ENCODE peak calls at places on chromosome 5, in four cellular contexts. One of them, this sample, is unnamed.

GRCh38 chr5:176538505-176538806 is 1.3 kb upstream of the RNF44 start:
- DNase-seq in A549: no peak
- DNase-seq in OCI-LY7: no peak
- DNase-seq in testis: no peak
- DNase-seq in this sample: no peak

GRCh38 chr5:42089705-42090104 is 164.6 kb downstream of the FBXO4 start:
- DNase-seq in testis: no peak
- DNase-seq in A549: no peak
- DNase-seq in OCI-LY7: no peak
- DNase-seq in this sample: no peak

GRCh38 chr5:176736271-176736965 is 73.9 kb upstream of the UNC5A start:
- DNase-seq in testis: peak; percentile 6
- DNase-seq in A549: no peak
- DNase-seq in OCI-LY7: no peak
- DNase-seq in this sample: peak; percentile 30

GRCh38 chr5:173755319-173755718 is 132.8 kb upstream of the CPEB4 start:
- DNase-seq in testis: no peak
- DNase-seq in A549: no peak
- DNase-seq in OCI-LY7: no peak
- DNase-seq in this sample: no peak

GRCh38 chr5:107502711-107503110 is 168.0 kb downstream of the EFNA5 start:
- DNase-seq in testis: no peak
- DNase-seq in OCI-LY7: no peak
- DNase-seq in A549: no peak
- DNase-seq in this sample: peak; percentile 85

GRCh38 chr5:39475055-39475454 is 50.3 kb upstream of the DAB2 start:
- DNase-seq in OCI-LY7: no peak
- DNase-seq in testis: no peak
- DNase-seq in A549: no peak
- DNase-seq in this sample: no peak

GRCh38 chr5:151315998-151316597 is 12.5 kb upstream of the SLC36A3 start:
- DNase-seq in testis: peak; percentile 92
- DNase-seq in A549: peak; percentile 77
- DNase-seq in OCI-LY7: peak; percentile 72
- DNase-seq in this sample: peak; percentile 80

GRCh38 chr5:101306391-101307137 is 403.5 kb upstream of the ST8SIA4 start:
- DNase-seq in OCI-LY7: no peak
- DNase-seq in testis: no peak
- DNase-seq in A549: no peak
- DNase-seq in this sample: no peak

GRCh38 chr5:96049398-96050272 is 88.0 kb upstream of the ELL2 start:
- DNase-seq in testis: no peak
- DNase-seq in A549: no peak
- DNase-seq in OCI-LY7: no peak
- DNase-seq in this sample: no peak

GRCh38 chr5:168575391-168576372 is 3.5 kb downstream of the PANK3 start:
- DNase-seq in A549: no peak
- DNase-seq in testis: peak; percentile 34
- DNase-seq in OCI-LY7: no peak
- DNase-seq in this sample: no peak

GRCh38 chr5:168579987-168580508 is 880 bp upstream of the PANK3 start:
- DNase-seq in A549: no peak
- DNase-seq in testis: no peak
- DNase-seq in OCI-LY7: no peak
- DNase-seq in this sample: no peak

GRCh38 chr5:168578506-168579205 is 512 bp downstream of the PANK3 start:
- DNase-seq in OCI-LY7: no peak
- DNase-seq in A549: peak; percentile 55
- DNase-seq in testis: peak; percentile 74
- DNase-seq in this sample: peak; percentile 75

GRCh38 chr5:168578006-168578405 is 1.2 kb downstream of the PANK3 start:
- DNase-seq in A549: peak; percentile 11
- DNase-seq in OCI-LY7: peak; percentile 5
- DNase-seq in testis: no peak
- DNase-seq in this sample: no peak

GRCh38 chr5:168579206-168579986 is at the start of gene PANK3:
- DNase-seq in A549: peak; percentile 98
- DNase-seq in OCI-LY7: peak; percentile 97
- DNase-seq in testis: peak; percentile 100
- DNase-seq in this sample: peak; percentile 99
- TF ChIP-seq CTCF in A549: no peak
- TF ChIP-seq CTCF in OCI-LY7: no peak
- TF ChIP-seq CTCF in testis: no peak
- TF ChIP-seq CTCF in this sample: no peak

GRCh38 chr5:157608972-157609565 is 33.5 kb upstream of the ADAM19 start:
- DNase-seq in testis: no peak
- DNase-seq in OCI-LY7: no peak
- DNase-seq in A549: no peak
- DNase-seq in this sample: no peak

GRCh38 chr5:157602505-157602904 is 26.9 kb upstream of the ADAM19 start:
- DNase-seq in testis: no peak
- DNase-seq in OCI-LY7: peak; percentile 76
- DNase-seq in A549: no peak
- DNase-seq in this sample: no peak

GRCh38 chr5:157607371-157608161 is 32.0 kb upstream of the ADAM19 start:
- DNase-seq in A549: peak; percentile 12
- DNase-seq in OCI-LY7: no peak
- DNase-seq in testis: no peak
- DNase-seq in this sample: no peak

GRCh38 chr5:157603333-157604190 is 28.0 kb upstream of the ADAM19 start:
- DNase-seq in A549: peak; percentile 33
- DNase-seq in OCI-LY7: peak; percentile 37
- DNase-seq in testis: no peak
- DNase-seq in this sample: no peak

GRCh38 chr5:157606046-157606445 is 30.5 kb upstream of the ADAM19 start:
- DNase-seq in testis: no peak
- DNase-seq in A549: no peak
- DNase-seq in OCI-LY7: no peak
- DNase-seq in this sample: no peak
- H3K4me1 ChIP-seq in testis: no peaks in the 10 kb centered on the region
- H3K4me1 ChIP-seq in A549: peaks cover 41% of the 10 kb centered on the region
- H3K4me1 ChIP-seq in OCI-LY7: peaks cover 43% of the 10 kb centered on the region
- H3K4me1 ChIP-seq in this sample: no peaks in the 10 kb centered on the region

DNA sequence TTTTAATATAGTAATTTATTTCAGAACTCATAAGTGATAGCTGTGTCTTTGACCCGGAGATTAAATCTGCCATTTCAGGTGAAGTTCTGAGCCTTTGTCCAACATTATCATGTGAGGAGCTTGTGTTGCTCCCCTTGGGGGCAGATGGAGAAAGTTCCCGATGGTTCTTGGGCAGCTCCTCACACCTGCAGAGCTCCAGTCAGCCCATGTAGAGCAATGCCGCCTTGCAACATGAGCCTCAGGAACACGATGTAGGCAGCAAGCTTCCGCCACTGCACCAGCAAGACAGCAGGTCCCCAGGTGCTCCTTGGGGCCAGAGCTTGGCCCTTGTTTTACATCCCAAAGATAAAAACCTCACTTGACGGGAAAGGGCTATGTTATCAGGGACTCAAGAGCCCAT is 292.7 kb downstream of the IRX1 start:
- DNase-seq in OCI-LY7: no peak
- DNase-seq in A549: no peak
- DNase-seq in testis: no peak
- DNase-seq in this sample: no peak
- H3K9me3 ChIP-seq in OCI-LY7: no peaks in the 10 kb centered on the region
- H3K9me3 ChIP-seq in A549: no peaks in the 10 kb centered on the region
- H3K9me3 ChIP-seq in testis: no peaks in the 10 kb centered on the region
- H3K9me3 ChIP-seq in this sample: no peaks in the 10 kb centered on the region

DNA sequence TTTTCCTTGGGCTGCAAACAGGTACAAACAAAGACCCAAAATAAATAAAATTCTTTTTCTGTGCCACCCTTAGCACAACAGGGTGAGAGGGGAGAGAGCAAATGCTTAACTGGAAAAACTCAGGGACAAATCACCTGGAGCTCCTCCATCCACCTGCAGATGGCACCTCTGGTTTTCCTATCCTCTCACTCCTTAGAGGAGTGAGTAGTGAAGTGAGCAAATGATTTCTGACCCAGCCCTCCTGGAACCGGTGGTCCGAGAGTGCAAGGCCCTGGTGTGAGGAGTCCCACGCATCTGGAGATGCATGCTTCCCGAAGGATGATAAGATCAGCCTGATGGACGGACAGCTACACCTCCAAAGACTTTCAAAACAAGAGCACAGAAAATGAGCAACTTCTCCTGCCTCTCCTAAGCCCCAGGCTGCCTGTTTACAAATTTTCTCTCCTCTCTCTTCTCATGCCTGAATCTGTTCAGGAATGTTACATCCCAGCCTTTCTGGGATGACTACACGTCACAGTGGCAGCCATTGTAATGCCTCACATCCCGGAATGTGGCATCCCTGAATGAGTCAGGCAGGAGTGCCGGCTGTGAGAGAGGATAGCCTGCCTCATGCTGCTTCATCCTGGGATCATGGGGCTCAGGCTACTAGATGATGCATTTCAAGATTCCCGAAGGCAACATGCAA is 86.4 kb downstream of the ADRB2 start:
- DNase-seq in A549: peak; percentile 82
- DNase-seq in OCI-LY7: no peak
- DNase-seq in testis: no peak
- DNase-seq in this sample: no peak
- TF ChIP-seq CTCF in A549: peak; percentile 52
- TF ChIP-seq CTCF in OCI-LY7: peak; percentile 28
- TF ChIP-seq CTCF in testis: no peak
- TF ChIP-seq CTCF in this sample: peak; percentile 46

DNA sequence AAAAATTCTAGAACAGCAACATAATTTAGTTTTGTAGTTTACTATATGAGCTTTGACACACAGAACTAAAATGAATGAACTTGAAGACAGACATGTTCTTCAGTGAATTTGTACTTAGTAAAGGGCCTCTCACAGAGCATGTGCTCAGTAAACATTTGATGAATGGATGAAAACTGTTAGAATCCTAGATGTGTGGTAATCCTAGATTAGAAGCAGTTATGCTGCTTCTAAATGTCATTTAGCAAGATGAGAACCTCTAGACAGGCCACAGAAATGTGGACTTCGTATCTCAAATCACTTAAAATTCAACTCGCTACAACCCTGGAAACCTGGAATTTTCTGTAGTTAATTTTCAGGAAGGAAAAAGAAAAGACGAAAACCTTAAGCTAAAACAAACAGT is 8.5 kb downstream of the GOLPH3 start:
- DNase-seq in OCI-LY7: no peak
- DNase-seq in testis: no peak
- DNase-seq in A549: no peak
- DNase-seq in this sample: no peak
- H3K4me1 ChIP-seq in OCI-LY7: peaks cover 22% of the 10 kb centered on the region
- H3K4me1 ChIP-seq in testis: peaks cover 38% of the 10 kb centered on the region
- H3K4me1 ChIP-seq in A549: peaks cover 48% of the 10 kb centered on the region
- H3K4me1 ChIP-seq in this sample: no peaks in the 10 kb centered on the region

GRCh38 chr5:141431286-141431685 is 979 bp downstream of the PCDHGA12 start:
- DNase-seq in A549: no peak
- DNase-seq in OCI-LY7: no peak
- DNase-seq in testis: no peak
- DNase-seq in this sample: no peak
- H3K9me3 ChIP-seq in A549: peaks cover 59% of the 10 kb centered on the region
- H3K9me3 ChIP-seq in OCI-LY7: no peaks in the 10 kb centered on the region
- H3K9me3 ChIP-seq in testis: no peaks in the 10 kb centered on the region
- H3K9me3 ChIP-seq in this sample: peaks cover 9% of the 10 kb centered on the region

GRCh38 chr5:35030426-35030825 is 17.3 kb downstream of the AGXT2 start:
- DNase-seq in testis: no peak
- DNase-seq in OCI-LY7: no peak
- DNase-seq in A549: no peak
- DNase-seq in this sample: no peak
- TF ChIP-seq CTCF in testis: no peak
- TF ChIP-seq CTCF in OCI-LY7: no peak
- TF ChIP-seq CTCF in A549: no peak
- TF ChIP-seq CTCF in this sample: no peak